ENCODE peak calls at places on chromosomes 11 and 22, in five cellular contexts. G, V, K, H and J are unnamed samples.

GRCh38 chr11:95230054-95231034 is 658 bp downstream of the SESN3 start:
- DNase-seq in G (peak), V (peak), K (peak), H (peak), J (no peak)

GRCh38 chr11:130531061-130531460 is 82.6 kb downstream of the ADAMTS15 start:
- DNase-seq in G (no peak), V (no peak), K (no peak), H (no peak), J (no peak)

GRCh38 chr22:19149047-19149883 is 827 bp downstream of the GSC2 start:
- DNase-seq in G (peak), V (no peak), K (no peak), H (peak), J (no peak)

GRCh38 chr11:47395225-47396048 is 13.0 kb upstream of the SLC39A13 start:
- DNase-seq in G (no peak), V (no peak), K (no peak), H (no peak), J (no peak)

GRCh38 chr22:23036684-23037428 is 33.5 kb upstream of the GNAZ start:
- DNase-seq in G (no peak), V (peak), K (peak), H (no peak), J (no peak)

GRCh38 chr11:93166194-93166593 is 31.6 kb downstream of the SLC36A4 start:
- DNase-seq in G (no peak), V (no peak), K (no peak), H (no peak), J (no peak)

GRCh38 chr11:44268807-44269080 is 41.2 kb downstream of the ALX4 start:
- DNase-seq in G (no peak), V (no peak), K (no peak), H (no peak), J (peak)

GRCh38 chr22:37852418-37852817 is 3.2 kb downstream of the EIF3L start:
- DNase-seq in G (no peak), V (no peak), K (no peak), H (no peak), J (no peak)

GRCh38 chr11:15793032-15793996 is 563.0 kb downstream of the SOX6 start:
- DNase-seq in G (no peak), V (peak), K (no peak), H (no peak), J (no peak)

GRCh38 chr22:29230916-29231875 is 25.5 kb downstream of the EMID1 start:
- DNase-seq in G (no peak), V (no peak), K (no peak), H (no peak), J (no peak)

GRCh38 chr11:113675003-113675471 is 31.1 kb downstream of the TMPRSS5 start:
- DNase-seq in G (no peak), V (no peak), K (no peak), H (no peak), J (no peak)

GRCh38 chr11:59918987-59919589 is 19.1 kb upstream of the OOSP1 start:
- DNase-seq in G (peak), V (peak), K (peak), H (peak), J (peak)

GRCh38 chr11:100760766-100761165 is 73.7 kb downstream of the ARHGAP42 start:
- DNase-seq in G (peak), V (no peak), K (no peak), H (no peak), J (no peak)

GRCh38 chr11:77402218-77402556 is 71.7 kb downstream of the PAK1 start:
- DNase-seq in G (no peak), V (no peak), K (no peak), H (no peak), J (no peak)

GRCh38 chr11:281486-282161 is 3.4 kb downstream of the NLRP6 start:
- DNase-seq in G (no peak), V (no peak), K (no peak), H (no peak), J (peak)

GRCh38 chr11:116394022-116394421 is 378.8 kb downstream of the BUD13 start:
- DNase-seq in G (no peak), V (no peak), K (no peak), H (no peak), J (no peak)

GRCh38 chr11:114264381-114264780 is 31.8 kb upstream of the NNMT start:
- DNase-seq in G (no peak), V (no peak), K (no peak), H (no peak), J (no peak)

GRCh38 chr11:7348432-7349298 is 97.0 kb downstream of the SYT9 start:
- DNase-seq in G (peak), V (no peak), K (no peak), H (peak), J (no peak)

GRCh38 chr11:65047581-65048422 is 6.8 kb downstream of the SAC3D1 start:
- DNase-seq in G (no peak), V (no peak), K (no peak), H (no peak), J (peak)

GRCh38 chr11:115740365-115740764 is 236.2 kb upstream of the CADM1 start:
- DNase-seq in G (no peak), V (no peak), K (no peak), H (no peak), J (no peak)

GRCh38 chr11:108048269-108048668 is 39.6 kb downstream of the CUL5 start:
- DNase-seq in G (no peak), V (no peak), K (no peak), H (no peak), J (no peak)

GRCh38 chr11:60310407-60310998 is 16.6 kb upstream of the MS4A6E start:
- DNase-seq in G (no peak), V (no peak), K (no peak), H (no peak), J (no peak)

GRCh38 chr22:46747646-46748045 is 9.6 kb upstream of the CERK start:
- DNase-seq in G (no peak), V (no peak), K (no peak), H (no peak), J (no peak)

GRCh38 chr11:131924001-131924400 is 553.6 kb downstream of the NTM start:
- DNase-seq in G (no peak), V (no peak), K (no peak), H (no peak), J (no peak)

GRCh38 chr11:724063-724732 is 18.2 kb downstream of the EPS8L2 start:
- DNase-seq in G (no peak), V (no peak), K (no peak), H (no peak), J (no peak)

GRCh38 chr11:88036701-88037100 is 138.5 kb downstream of the RAB38 start:
- DNase-seq in G (no peak), V (no peak), K (no peak), H (no peak), J (no peak)

GRCh38 chr11:69486056-69486772 is 4.8 kb downstream of the LINC01488 start:
- DNase-seq in G (no peak), V (no peak), K (no peak), H (no peak), J (no peak)

GRCh38 chr22:44450503-44450902 is 47.5 kb downstream of the RTL6 start:
- DNase-seq in G (no peak), V (no peak), K (no peak), H (no peak), J (peak)

GRCh38 chr11:88402784-88403183 is 65.2 kb upstream of the CTSC start:
- DNase-seq in G (no peak), V (no peak), K (no peak), H (no peak), J (no peak)

GRCh38 chr11:121334973-121335711 is 42.6 kb downstream of the SC5D start:
- DNase-seq in G (no peak), V (no peak), K (no peak), H (no peak), J (no peak)

GRCh38 chr22:19565382-19565902 is 41.2 kb upstream of the CLDN5 start:
- DNase-seq in G (no peak), V (no peak), K (no peak), H (no peak), J (no peak)

GRCh38 chr11:118912742-118913410 is 12.8 kb downstream of the BCL9L start:
- DNase-seq in G (peak), V (peak), K (no peak), H (no peak), J (peak)
- H3K4me3 ChIP-seq in G (no peak), V (no peak), K (no peak), H (no peak), J (no peak)

DNA sequence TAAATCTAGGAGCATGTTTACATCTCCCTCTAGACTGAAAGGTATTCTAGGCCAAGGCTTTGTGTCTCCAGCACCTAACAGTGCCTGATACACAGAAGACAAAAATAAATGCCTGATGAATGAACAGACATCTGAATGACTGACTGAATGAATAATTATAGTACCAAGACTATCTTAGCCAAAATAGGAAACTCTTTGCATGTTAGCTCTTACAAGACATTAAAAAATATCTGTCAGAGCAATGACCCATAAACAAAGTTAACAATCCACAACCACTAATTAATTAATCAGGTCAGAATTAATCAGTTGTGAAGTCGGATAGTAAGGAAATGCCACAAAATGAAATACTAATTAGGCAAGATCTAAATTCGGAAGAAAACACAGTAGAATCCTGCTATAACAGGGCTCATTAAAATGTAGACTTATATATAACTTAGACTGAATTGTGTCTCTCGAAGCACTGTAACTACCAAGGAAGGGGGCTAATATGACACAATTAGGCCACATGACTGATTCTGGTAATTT is 45.5 kb upstream of the POU2AF2 start:
- DNase-seq in G (no peak), V (no peak), K (no peak), H (no peak), J (no peak)
- H3K27ac ChIP-seq in G (no peak), V (no peak), K (no peak), H (no peak), J (no peak)

GRCh38 chr11:61596539-61596938 is 15.7 kb upstream of the SYT7 start:
- DNase-seq in G (no peak), V (no peak), K (no peak), H (no peak), J (no peak)
- H3K4me3 ChIP-seq in G (no peak), V (no peak), K (no peak), H (no peak), J (no peak)

GRCh38 chr22:31532060-31532459 is 35.7 kb downstream of the SFI1 start:
- DNase-seq in G (no peak), V (no peak), K (no peak), H (no peak), J (no peak)
- H3K27ac ChIP-seq in G (no peak), V (no peak), K (no peak), H (no peak), J (no peak)

GRCh38 chr11:66070604-66071325 is 693 bp downstream of the PACS1 start:
- DNase-seq in G (peak), V (peak), K (no peak), H (peak), J (no peak)
- H3K4me3 ChIP-seq in G (peak), V (peak), K (peak), H (peak), J (peak)